ENCODE peak calls at places on chromosomes 5 and 9, in four cellular contexts. S is K562, J is GM12878, E is HepG2. O is an unnamed sample.

GRCh38 chr5:98899456-98899855 is 29.4 kb downstream of the CHD1 start:
- DNase-seq in S (no peak), J (no peak), E (no peak), O (no peak)

GRCh38 chr9:133032171-133032570 is 1.4 kb downstream of the GTF3C5 start:
- DNase-seq in S (no peak), J (no peak), E (no peak), O (no peak)

GRCh38 chr5:32928761-32929160 is 217.6 kb downstream of the NPR3 start:
- DNase-seq in S (no peak), J (no peak), E (no peak), O (no peak)

GRCh38 chr5:68114641-68115040 is 100.9 kb upstream of the PIK3R1 start:
- DNase-seq in S (no peak), J (no peak), E (no peak), O (no peak)

GRCh38 chr5:64344501-64344900 is 161.3 kb upstream of the RGS7BP start:
- DNase-seq in S (no peak), J (no peak), E (no peak), O (no peak)

GRCh38 chr5:37921452-37921851 is 81.6 kb upstream of the GDNF start:
- DNase-seq in S (no peak), J (no peak), E (no peak), O (no peak)

GRCh38 chr9:83304686-83305085 is 233.5 kb downstream of the FRMD3 start:
- DNase-seq in S (no peak), J (no peak), E (no peak), O (no peak)

GRCh38 chr9:10232352-10232930 is 380.4 kb downstream of the PTPRD start:
- DNase-seq in S (no peak), J (no peak), E (no peak), O (no peak)

GRCh38 chr5:108122701-108123100 is 259.2 kb downstream of the FBXL17 start:
- DNase-seq in S (no peak), J (no peak), E (no peak), O (no peak)

GRCh38 chr5:82159014-82159413 is 119.1 kb downstream of the RPS23 start:
- DNase-seq in S (no peak), J (no peak), E (no peak), O (no peak)

GRCh38 chr5:180047667-180048066 is 23.9 kb downstream of the RNF130 start:
- DNase-seq in S (no peak), J (no peak), E (no peak), O (no peak)

GRCh38 chr5:57422993-57423392 is 59.6 kb downstream of the ACTBL2 start:
- DNase-seq in S (no peak), J (no peak), E (no peak), O (no peak)

GRCh38 chr9:114002986-114003740 is 74.9 kb downstream of the AMBP start:
- DNase-seq in S (no peak), J (no peak), E (no peak), O (no peak)
- TF ChIP-seq CHD2 in S (no peak), J (no peak), E (no peak), O (no peak)

DNA sequence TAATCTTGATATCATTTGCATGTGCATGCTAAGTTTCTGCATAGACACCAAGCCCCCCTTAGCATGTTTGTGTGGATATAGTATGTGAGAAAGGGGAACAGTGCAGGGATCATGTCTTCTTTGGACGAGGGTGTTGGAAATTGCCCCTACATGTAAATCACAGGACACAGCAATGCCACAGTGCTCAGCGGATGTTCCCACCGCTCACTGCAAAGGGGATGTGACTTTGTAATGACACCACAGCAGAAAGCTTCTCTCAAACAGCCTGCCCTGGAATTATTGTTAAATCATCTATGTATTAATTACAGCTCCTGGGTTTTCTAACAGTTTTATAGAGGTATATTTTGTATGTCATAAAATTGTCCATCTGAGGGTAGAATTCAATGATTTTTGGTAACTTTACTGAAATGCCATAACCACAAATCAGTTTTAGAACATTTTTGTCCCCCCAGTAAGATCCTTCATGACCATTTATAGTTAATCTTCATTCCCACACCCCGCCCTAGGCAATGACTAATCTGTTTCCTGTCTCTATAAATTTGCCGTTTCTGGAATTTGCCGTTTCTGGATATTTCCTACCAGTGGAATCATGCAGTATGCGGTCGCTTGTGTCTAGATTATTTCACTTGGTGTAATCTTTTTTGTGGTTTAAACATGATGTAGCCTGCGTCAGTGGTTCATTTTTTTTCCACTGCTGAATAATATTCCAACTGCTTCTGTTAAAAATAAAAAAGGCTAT is 648.5 kb upstream of the WWC1 start:
- DNase-seq in S (no peak), J (no peak), E (no peak), O (no peak)
- TF ChIP-seq ZNF274 in S (no peak), J (no peak), E (no peak), O (no peak)

DNA sequence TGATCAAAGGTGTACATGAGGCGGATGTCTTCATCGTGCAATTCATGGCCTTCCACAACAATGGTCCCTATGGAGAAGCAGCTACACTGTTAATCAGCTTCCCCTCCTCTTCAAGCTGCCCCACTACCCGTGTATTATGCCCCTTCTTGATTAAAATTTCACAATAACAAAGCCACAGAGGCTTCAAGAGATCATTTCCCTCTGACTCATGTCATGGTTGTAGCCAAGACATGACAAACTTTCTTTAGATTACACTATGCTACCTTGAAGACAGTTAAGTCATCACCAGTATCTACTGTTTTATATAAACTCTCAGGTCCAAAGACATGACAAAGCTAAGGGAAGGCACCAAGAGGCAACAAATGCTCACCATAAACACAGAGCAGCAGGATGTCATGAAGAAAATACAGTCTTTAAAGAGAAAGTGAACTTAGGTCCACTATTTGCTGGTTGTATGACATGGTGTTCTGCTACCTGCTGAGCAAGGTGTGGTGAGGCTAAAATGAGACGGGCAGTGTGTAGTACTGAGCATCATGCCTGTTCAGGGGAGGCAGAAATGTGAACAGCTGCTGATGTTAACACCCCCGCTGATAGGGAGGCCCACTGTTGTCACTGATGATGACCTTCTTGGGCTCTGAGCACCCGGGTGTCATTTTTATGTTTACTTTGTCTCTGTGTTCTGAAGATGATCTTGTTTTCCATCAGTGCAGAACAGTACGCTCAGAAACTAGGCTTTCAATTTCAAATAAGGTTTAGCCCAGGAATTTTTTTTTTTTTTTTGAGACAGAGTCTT is 48.3 kb downstream of the IARS1 start:
- DNase-seq in S (no peak), J (no peak), E (no peak), O (no peak)
- TF ChIP-seq CHD2 in S (no peak), J (no peak), E (no peak), O (no peak)

GRCh38 chr5:136028782-136029742 is at the start of gene TGFBI:
- DNase-seq in S (peak), J (no peak), E (peak), O (peak)
- TF ChIP-seq ZNF274 in S (no peak), J (no peak), E (no peak), O (no peak)

DNA sequence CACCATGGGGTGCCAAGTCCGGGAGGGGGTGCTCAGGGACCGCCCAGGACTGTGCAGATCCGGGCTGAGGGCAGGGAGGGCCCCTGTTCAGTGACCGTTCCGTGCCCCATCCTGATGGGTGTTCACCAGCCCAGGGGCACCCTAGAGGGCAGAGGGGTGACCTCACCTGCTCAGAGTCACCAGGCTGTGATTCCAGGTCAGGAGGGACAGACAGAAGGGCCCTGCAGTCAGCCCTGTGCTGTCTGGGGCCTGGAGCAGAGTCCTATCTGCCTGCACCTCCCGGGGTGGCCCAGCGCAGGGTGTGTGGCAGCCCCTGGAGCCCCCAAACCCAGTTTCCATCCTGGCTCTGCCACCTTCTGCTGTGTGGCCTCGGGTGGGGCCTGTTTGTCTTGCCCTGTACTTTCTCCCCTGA is 241.9 kb downstream of the PBX3 start:
- DNase-seq in S (no peak), J (no peak), E (no peak), O (no peak)
- TF ChIP-seq CHD2 in S (no peak), J (no peak), E (no peak), O (no peak)

GRCh38 chr5:138467711-138468132 is 2.4 kb downstream of the EGR1 start:
- DNase-seq in S (no peak), J (no peak), E (no peak), O (no peak)

GRCh38 chr5:138468133-138468965 is 3.1 kb downstream of the EGR1 start:
- DNase-seq in S (no peak), J (no peak), E (no peak), O (no peak)

GRCh38 chr5:138465288-138466057 is at the start of gene EGR1:
- DNase-seq in S (peak), J (peak), E (peak), O (peak)

GRCh38 chr5:138466058-138466899 is 1.0 kb downstream of the EGR1 start:
- DNase-seq in S (peak), J (no peak), E (peak), O (no peak)

GRCh38 chr5:138466900-138467710 is 1.8 kb downstream of the EGR1 start:
- DNase-seq in S (no peak), J (no peak), E (no peak), O (peak)
- TF ChIP-seq ZNF274 in S (no peak), J (no peak), E (no peak), O (no peak)

O was measured in H1.